ENCODE peak calls at places on chromosome 18, in five cellular contexts. A is NCI-H1092; U is stimulated activated CD8-positive, alpha-beta memory T cell treated with anti-CD3 and anti-CD28 coated beads, Interleukin-12 subunit alpha, Interleukin-12 subunit beta, amount 100 ng/mL, for 4 hours; W is SW480; B is dermis blood vessel endothelial cell. C is an unnamed sample.

GRCh38 chr18:77478619-77479018 is 229.0 kb downstream of the GALR1 start:
- DNase-seq in A (no peak), U (no peak), W (no peak), B (no peak), C (no peak)

GRCh38 chr18:57806891-57807280 is 3.8 kb upstream of the ATP8B1 start:
- DNase-seq in A (no peak), U (no peak), W (no peak), B (peak), C (no peak)

GRCh38 chr18:56756971-56757370 is 105.8 kb downstream of the WDR7 start:
- DNase-seq in A (no peak), U (no peak), W (no peak), B (no peak), C (no peak)

GRCh38 chr18:12657849-12658829 is at the start of gene SPIRE1:
- DNase-seq in A (no peak), U (peak), W (peak), B (peak), C (peak)

GRCh38 chr18:58886864-58887612 is 22.4 kb downstream of the ZNF532 start:
- DNase-seq in A (no peak), U (no peak), W (no peak), B (no peak), C (no peak)

GRCh38 chr18:58183226-58183625 is 139.2 kb downstream of the NEDD4L start:
- DNase-seq in A (peak), U (no peak), W (no peak), B (no peak), C (no peak)

GRCh38 chr18:76604642-76605240 is 109.7 kb upstream of the ZNF516 start:
- DNase-seq in A (no peak), U (no peak), W (no peak), B (no peak), C (no peak)

GRCh38 chr18:464311-464659 is 36.2 kb downstream of the COLEC12 start:
- DNase-seq in A (no peak), U (no peak), W (no peak), B (no peak), C (no peak)

GRCh38 chr18:9615973-9616559 is 1.7 kb upstream of the PPP4R1 start:
- DNase-seq in A (no peak), U (no peak), W (no peak), B (no peak), C (no peak)

GRCh38 chr18:1017679-1018078 is 113.0 kb downstream of the ADCYAP1 start:
- DNase-seq in A (no peak), U (no peak), W (no peak), B (no peak), C (no peak)

GRCh38 chr18:42156266-42156665 is 201.2 kb downstream of the PIK3C3 start:
- DNase-seq in A (no peak), U (no peak), W (no peak), B (no peak), C (no peak)

GRCh38 chr18:3221496-3221895 is 1.7 kb upstream of the MYOM1 start:
- DNase-seq in A (no peak), U (no peak), W (no peak), B (no peak), C (no peak)

GRCh38 chr18:22817844-22818243 is 115.3 kb upstream of the RBBP8 start:
- DNase-seq in A (no peak), U (no peak), W (no peak), B (peak), C (no peak)

GRCh38 chr18:31819106-31819924 is 58.6 kb upstream of the SLC25A52 start:
- DNase-seq in A (peak), U (no peak), W (peak), B (peak), C (no peak)

GRCh38 chr18:23133860-23134779 is 1.2 kb upstream of the CABLES1 start:
- DNase-seq in A (peak), U (no peak), W (peak), B (peak), C (peak)

GRCh38 chr18:50879302-50880107 is 587 bp downstream of the ME2 start:
- DNase-seq in A (peak), U (peak), W (peak), B (peak), C (peak)

GRCh38 chr18:36411745-36412168 is 114.2 kb downstream of the FHOD3 start:
- DNase-seq in A (no peak), U (no peak), W (peak), B (peak), C (peak)

GRCh38 chr18:22515250-22515649 is 97.5 kb upstream of the CTAGE1 start:
- DNase-seq in A (no peak), U (no peak), W (no peak), B (no peak), C (no peak)

GRCh38 chr18:7871560-7872456 is 304.7 kb downstream of the PTPRM start:
- DNase-seq in A (no peak), U (no peak), W (peak), B (no peak), C (peak)

GRCh38 chr18:63879684-63880083 is 7.8 kb upstream of the SERPINB2 start:
- DNase-seq in A (no peak), U (no peak), W (no peak), B (peak), C (no peak)

GRCh38 chr18:48028081-48028480 is 97.6 kb upstream of the SMAD2 start:
- DNase-seq in A (no peak), U (no peak), W (no peak), B (no peak), C (no peak)

GRCh38 chr18:54852780-54853675 is 24.8 kb downstream of the RAB27B start:
- DNase-seq in A (no peak), U (no peak), W (no peak), B (no peak), C (no peak)

GRCh38 chr18:7221424-7222155 is 9.3 kb upstream of the LRRC30 start:
- DNase-seq in A (peak), U (no peak), W (peak), B (peak), C (peak)

GRCh38 chr18:63869851-63870250 is 17.7 kb upstream of the SERPINB2 start:
- DNase-seq in A (no peak), U (no peak), W (no peak), B (no peak), C (no peak)

GRCh38 chr18:36255072-36255708 is 42.3 kb upstream of the FHOD3 start:
- DNase-seq in A (no peak), U (no peak), W (no peak), B (no peak), C (no peak)

GRCh38 chr18:42513416-42513815 is 558.4 kb downstream of the PIK3C3 start:
- DNase-seq in A (no peak), U (no peak), W (no peak), B (no peak), C (no peak)

GRCh38 chr18:23712445-23712844 is 23.2 kb downstream of the LAMA3 start:
- DNase-seq in A (no peak), U (no peak), W (peak), B (no peak), C (no peak)

GRCh38 chr18:68172842-68173549 is 541.9 kb downstream of the TMX3 start:
- DNase-seq in A (no peak), U (no peak), W (no peak), B (no peak), C (no peak)

GRCh38 chr18:28065031-28065792 is 111.7 kb downstream of the CDH2 start:
- DNase-seq in A (no peak), U (no peak), W (no peak), B (peak), C (no peak)

GRCh38 chr18:70280007-70280925 is 8.6 kb upstream of the SOCS6 start:
- DNase-seq in A (no peak), U (no peak), W (no peak), B (peak), C (no peak)

GRCh38 chr18:2958819-2959298 is 54.1 kb downstream of the LPIN2 start:
- DNase-seq in A (no peak), U (no peak), W (no peak), B (no peak), C (no peak)

GRCh38 chr18:79485788-79486355 is 90.1 kb downstream of the NFATC1 start:
- DNase-seq in A (no peak), U (no peak), W (peak), B (peak), C (no peak)

GRCh38 chr18:57710226-57710625 is 88.6 kb upstream of the NARS1 start:
- DNase-seq in A (no peak), U (no peak), W (no peak), B (no peak), C (no peak)

GRCh38 chr18:63951302-63951705 is 2.2 kb downstream of the HMSD start:
- DNase-seq in A (no peak), U (no peak), W (no peak), B (no peak), C (no peak)

GRCh38 chr18:8288447-8289213 is 320.6 kb upstream of the RAB12 start:
- DNase-seq in A (peak), U (no peak), W (no peak), B (no peak), C (no peak)

GRCh38 chr18:7165846-7166393 is 48.3 kb upstream of the LAMA1 start:
- DNase-seq in A (no peak), U (no peak), W (no peak), B (no peak), C (no peak)

C was measured in Calu3.